ENCODE peak calls at places on chromosomes 2 and 18, in eight cellular contexts. B is HFF-Myc, S is astrocyte of the spinal cord, L is GM12878, W is IMR-90, G is GM06990, R is coronary artery, X is tibial nerve. Z is an unnamed sample.

GRCh38 chr2:95297088-95297487 is at the start of gene KCNIP3:
- DNase-seq in B (no peak), S (no peak), L (no peak), W (no peak), G (no peak), R (no peak), X (no peak), Z (no peak)

GRCh38 chr2:216657963-216658362 is 24.7 kb downstream of the IGFBP2 start:
- DNase-seq in B (no peak), S (no peak), L (no peak), W (no peak), G (no peak), R (no peak), X (no peak), Z (no peak)

GRCh38 chr18:9095297-9096012 is 7.0 kb upstream of the NDUFV2 start:
- DNase-seq in B (no peak), S (no peak), L (peak), W (peak), G (peak), R (no peak), X (no peak), Z (no peak)

GRCh38 chr18:3305933-3306332 is 44.0 kb downstream of the MYL12B start:
- DNase-seq in B (no peak), S (peak), L (no peak), W (peak), G (no peak), R (no peak), X (no peak), Z (no peak)

GRCh38 chr2:165563468-165564225 is 94.1 kb downstream of the CSRNP3 start:
- DNase-seq in B (no peak), S (no peak), L (no peak), W (no peak), G (no peak), R (no peak), X (no peak), Z (no peak)

GRCh38 chr2:168961450-168962229 is 60.5 kb downstream of the G6PC2 start:
- DNase-seq in B (peak), S (peak), L (peak), W (peak), G (peak), R (no peak), X (peak), Z (no peak)

GRCh38 chr18:31659574-31660149 is 24.7 kb downstream of the B4GALT6 start:
- DNase-seq in B (no peak), S (no peak), L (no peak), W (no peak), G (no peak), R (no peak), X (no peak), Z (no peak)

GRCh38 chr2:28152585-28153284 is 239.9 kb upstream of the FOSL2 start:
- DNase-seq in B (no peak), S (peak), L (no peak), W (peak), G (no peak), R (no peak), X (no peak), Z (no peak)

GRCh38 chr18:30280861-30281470 is 761.6 kb downstream of the DSC3 start:
- DNase-seq in B (peak), S (peak), L (no peak), W (peak), G (no peak), R (no peak), X (peak), Z (no peak)

GRCh38 chr18:36211612-36212065 is 24.3 kb downstream of the MOCOS start:
- DNase-seq in B (no peak), S (no peak), L (peak), W (peak), G (no peak), R (no peak), X (no peak), Z (no peak)

GRCh38 chr18:58231930-58232329 is 187.9 kb downstream of the NEDD4L start:
- DNase-seq in B (no peak), S (no peak), L (no peak), W (no peak), G (no peak), R (no peak), X (no peak), Z (no peak)

DNA sequence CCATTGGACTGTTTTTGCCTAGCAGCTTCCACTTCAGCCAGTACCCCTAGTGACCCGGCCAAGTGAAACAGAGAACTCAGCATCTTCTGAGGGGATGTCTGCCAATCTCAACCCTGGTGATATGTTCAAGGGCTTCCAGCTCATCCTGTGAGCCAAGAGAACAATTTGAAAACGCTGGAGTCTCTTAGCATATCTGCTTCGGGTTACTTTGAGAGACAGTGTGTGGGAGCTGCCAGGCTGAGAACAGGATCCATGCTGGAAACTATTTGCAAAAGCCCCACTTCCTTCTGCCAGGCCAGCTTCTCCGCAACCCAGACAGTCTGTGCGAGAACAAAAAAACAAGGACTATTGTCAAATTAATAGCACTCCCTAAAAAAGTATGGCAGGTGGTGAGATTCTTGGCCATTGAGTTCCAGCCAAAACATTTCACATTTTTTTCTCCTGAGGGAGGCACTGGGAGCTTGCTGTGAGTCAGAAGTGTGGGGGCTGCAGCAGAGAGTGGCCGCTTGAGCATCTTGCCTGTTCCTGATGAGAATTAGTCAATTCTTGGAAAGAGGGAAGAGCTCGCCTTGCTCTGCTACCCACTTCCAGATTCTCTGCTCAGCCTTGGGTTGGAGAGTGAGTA is 395.6 kb upstream of the TRIB2 start:
- DNase-seq in B (peak), S (peak), L (no peak), W (peak), G (no peak), R (peak), X (peak), Z (peak)
- TF ChIP-seq CTCF in B (no peak), S (peak), L (no peak), W (no peak), G (no peak), R (no peak), X (no peak), Z (no peak)

DNA sequence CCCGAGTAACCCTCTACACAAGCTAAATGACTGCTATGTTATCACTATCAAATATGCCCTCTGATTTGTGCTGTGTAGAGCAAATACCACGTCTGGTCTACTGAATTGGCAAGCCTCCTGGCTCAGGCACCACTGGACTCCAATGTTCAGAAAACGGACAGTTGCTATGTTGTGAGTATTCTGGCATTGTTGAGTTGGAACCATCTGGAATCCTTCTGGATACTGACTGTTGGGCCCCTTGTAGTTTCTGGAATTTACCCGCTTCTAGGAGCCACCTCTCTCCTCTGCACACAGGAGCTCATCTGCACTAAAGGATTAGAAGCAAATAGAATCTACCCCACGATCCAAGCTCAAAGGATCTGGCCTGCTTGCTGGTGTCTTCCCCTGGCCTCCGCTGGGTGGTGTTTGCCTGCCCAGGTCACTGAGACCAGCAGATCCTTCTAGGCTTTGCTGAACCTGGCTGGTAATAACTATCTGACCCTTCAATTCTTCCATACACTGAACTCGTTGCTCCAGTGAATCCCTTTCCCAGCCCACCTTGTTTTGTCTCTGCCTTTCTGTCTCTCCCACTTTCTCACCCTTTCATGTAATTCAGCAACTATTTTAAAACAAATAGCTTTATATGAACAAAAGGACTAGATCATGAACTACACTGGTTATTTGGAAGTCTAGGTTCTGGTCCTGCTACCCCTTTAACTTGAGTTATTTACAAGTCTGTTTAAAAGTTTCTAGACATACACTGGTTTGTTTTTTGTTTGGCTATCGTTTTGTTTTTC is 2.1 kb upstream of the HAAO start:
- DNase-seq in B (no peak), S (no peak), L (no peak), W (no peak), G (peak), R (no peak), X (no peak), Z (no peak)
- H3K4me3 ChIP-seq in B (no peak), S (no peak), L (peak), W (no peak), G (peak), R (peak), X (no peak), Z (peak)

GRCh38 chr18:45526120-45526841 is 89.0 kb upstream of the SLC14A2 start:
- DNase-seq in B (peak), S (peak), L (no peak), W (no peak), G (no peak), R (no peak), X (peak), Z (no peak)
- TF ChIP-seq CTCF in B (no peak), S (peak), L (no peak), W (no peak), G (no peak), R (no peak), X (peak), Z (no peak)

GRCh38 chr2:239372835-239373234 is 28.0 kb downstream of the HDAC4 start:
- DNase-seq in B (no peak), S (no peak), L (no peak), W (no peak), G (no peak), R (no peak), X (no peak), Z (no peak)
- H3K4me3 ChIP-seq in B (no peak), S (no peak), L (no peak), W (no peak), G (no peak), R (no peak), X (no peak), Z (no peak)

DNA sequence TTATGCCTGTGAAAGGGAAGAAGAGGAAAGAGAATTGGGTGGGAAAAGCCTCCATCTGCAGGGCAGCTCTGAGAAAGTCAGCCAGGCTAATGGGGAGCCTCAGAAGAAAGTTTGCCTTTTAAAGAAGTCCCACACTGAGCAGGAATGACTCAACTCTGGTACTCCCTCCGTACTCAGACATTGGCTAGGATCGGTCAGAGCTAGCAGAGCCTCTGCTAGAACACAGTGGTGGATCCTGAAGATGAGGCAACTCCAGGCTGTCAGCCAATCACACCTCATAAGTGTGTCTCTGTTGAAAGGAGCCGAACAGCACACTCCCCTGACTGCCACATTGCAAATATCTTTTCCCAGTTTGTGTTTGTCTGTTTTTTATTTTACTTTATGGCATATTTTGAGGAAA is 96.9 kb downstream of the HNRNPLL start:
- DNase-seq in B (peak), S (peak), L (no peak), W (peak), G (no peak), R (no peak), X (peak), Z (peak)
- TF ChIP-seq CTCF in B (no peak), S (no peak), L (no peak), W (no peak), G (no peak), R (no peak), X (no peak), Z (no peak)